ENCODE peak calls at places on chromosomes 12 and 14, in six cellular contexts. One of them, this sample, is unnamed.

GRCh38 chr12:72024613-72025012 is 86.0 kb downstream of the TPH2 start:
- DNase-seq in endothelial cell of umbilical vein: no peak
- DNase-seq in K562: no peak
- DNase-seq in A549: no peak
- DNase-seq in GM12878: no peak
- DNase-seq in HepG2: no peak
- DNase-seq in this sample: no peak

GRCh38 chr12:56160160-56160763 is 2.1 kb downstream of the MYL6 start:
- DNase-seq in endothelial cell of umbilical vein: peak; percentile 72
- DNase-seq in K562: no peak
- DNase-seq in A549: no peak
- DNase-seq in GM12878: no peak
- DNase-seq in HepG2: no peak
- DNase-seq in this sample: peak; percentile 29

GRCh38 chr14:59190372-59190771 is 1.9 kb downstream of the DAAM1 start:
- DNase-seq in endothelial cell of umbilical vein: no peak
- DNase-seq in K562: no peak
- DNase-seq in A549: peak; percentile 29
- DNase-seq in GM12878: no peak
- DNase-seq in HepG2: peak; percentile 24
- DNase-seq in this sample: peak; percentile 18

GRCh38 chr14:104913413-104913812 is 11.3 kb upstream of the PLD4 start:
- DNase-seq in endothelial cell of umbilical vein: no peak
- DNase-seq in K562: no peak
- DNase-seq in A549: no peak
- DNase-seq in GM12878: no peak
- DNase-seq in HepG2: no peak
- DNase-seq in this sample: no peak

GRCh38 chr14:63899953-63900352 is 47.1 kb downstream of the SYNE2 start:
- DNase-seq in endothelial cell of umbilical vein: no peak
- DNase-seq in K562: no peak
- DNase-seq in A549: no peak
- DNase-seq in GM12878: no peak
- DNase-seq in HepG2: no peak
- DNase-seq in this sample: peak; percentile 64

GRCh38 chr14:66507181-66507721 is 696 bp upstream of the GPHN start:
- DNase-seq in endothelial cell of umbilical vein: no peak
- DNase-seq in K562: no peak
- DNase-seq in A549: no peak
- DNase-seq in GM12878: no peak
- DNase-seq in HepG2: no peak
- DNase-seq in this sample: no peak

GRCh38 chr12:6890789-6891624 is 13.6 kb upstream of the LRRC23 start:
- DNase-seq in endothelial cell of umbilical vein: peak; percentile 98
- DNase-seq in K562: peak; percentile 91
- DNase-seq in A549: peak; percentile 99
- DNase-seq in GM12878: peak; percentile 86
- DNase-seq in HepG2: peak; percentile 88
- DNase-seq in this sample: peak; percentile 97

GRCh38 chr14:54675236-54676125 is 108.6 kb downstream of the SAMD4A start:
- DNase-seq in endothelial cell of umbilical vein: no peak
- DNase-seq in K562: no peak
- DNase-seq in A549: no peak
- DNase-seq in GM12878: no peak
- DNase-seq in HepG2: no peak
- DNase-seq in this sample: no peak

GRCh38 chr14:95252219-95252618 is 67.5 kb downstream of the CLMN start:
- DNase-seq in endothelial cell of umbilical vein: no peak
- DNase-seq in K562: no peak
- DNase-seq in A549: no peak
- DNase-seq in GM12878: no peak
- DNase-seq in HepG2: no peak
- DNase-seq in this sample: no peak

GRCh38 chr14:95253039-95253620 is 66.6 kb downstream of the CLMN start:
- DNase-seq in endothelial cell of umbilical vein: peak; percentile 29
- DNase-seq in K562: no peak
- DNase-seq in A549: peak; percentile 16
- DNase-seq in GM12878: no peak
- DNase-seq in HepG2: no peak
- DNase-seq in this sample: no peak

GRCh38 chr14:95248422-95248821 is 71.3 kb downstream of the CLMN start:
- DNase-seq in endothelial cell of umbilical vein: no peak
- DNase-seq in K562: no peak
- DNase-seq in A549: peak; percentile 40
- DNase-seq in GM12878: no peak
- DNase-seq in HepG2: no peak
- DNase-seq in this sample: no peak

GRCh38 chr14:95250936-95251335 is 68.8 kb downstream of the CLMN start:
- DNase-seq in endothelial cell of umbilical vein: peak; percentile 30
- DNase-seq in K562: no peak
- DNase-seq in A549: no peak
- DNase-seq in GM12878: no peak
- DNase-seq in HepG2: no peak
- DNase-seq in this sample: no peak

DNA sequence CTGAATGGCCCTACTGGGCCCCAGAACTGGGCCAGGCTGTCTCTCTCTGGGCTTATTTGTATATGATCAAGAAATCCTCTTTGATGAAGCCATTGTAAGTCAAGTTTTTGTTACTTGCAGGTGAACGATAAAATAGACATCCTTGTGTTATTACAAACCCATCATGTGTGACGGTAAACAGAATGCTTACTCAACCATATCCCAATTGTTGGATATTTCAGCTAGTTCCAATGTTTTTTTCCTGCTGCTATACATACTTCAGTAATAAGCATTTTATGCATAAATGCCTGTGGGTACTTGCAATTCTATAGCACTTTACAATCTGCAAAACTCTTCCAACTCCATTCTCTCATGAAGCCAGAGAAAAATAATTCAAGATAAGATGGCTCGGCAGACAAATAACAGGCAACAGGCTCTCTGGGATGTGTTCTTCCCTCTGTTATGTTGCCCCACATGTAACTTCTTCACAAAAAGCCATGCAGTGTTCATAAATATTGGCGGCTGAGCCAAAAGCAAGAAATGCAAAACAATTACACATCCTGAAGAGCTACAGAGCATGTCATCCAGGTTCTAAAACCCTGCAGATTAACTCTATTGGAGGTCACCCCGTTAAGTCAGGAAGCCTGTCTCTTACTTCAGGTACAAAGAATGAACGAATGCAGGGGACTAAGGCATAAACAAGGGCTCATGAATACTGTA is 69.4 kb downstream of the CLMN start:
- DNase-seq in endothelial cell of umbilical vein: no peak
- DNase-seq in K562: no peak
- DNase-seq in A549: no peak
- DNase-seq in GM12878: no peak
- DNase-seq in HepG2: no peak
- DNase-seq in this sample: no peak
- TF ChIP-seq MYC in endothelial cell of umbilical vein: no peak
- TF ChIP-seq MYC in K562: no peak
- TF ChIP-seq MYC in A549: no peak
- TF ChIP-seq MYC in GM12878: no peak
- TF ChIP-seq MYC in HepG2: no peak
- TF ChIP-seq MYC in this sample: no peak

DNA sequence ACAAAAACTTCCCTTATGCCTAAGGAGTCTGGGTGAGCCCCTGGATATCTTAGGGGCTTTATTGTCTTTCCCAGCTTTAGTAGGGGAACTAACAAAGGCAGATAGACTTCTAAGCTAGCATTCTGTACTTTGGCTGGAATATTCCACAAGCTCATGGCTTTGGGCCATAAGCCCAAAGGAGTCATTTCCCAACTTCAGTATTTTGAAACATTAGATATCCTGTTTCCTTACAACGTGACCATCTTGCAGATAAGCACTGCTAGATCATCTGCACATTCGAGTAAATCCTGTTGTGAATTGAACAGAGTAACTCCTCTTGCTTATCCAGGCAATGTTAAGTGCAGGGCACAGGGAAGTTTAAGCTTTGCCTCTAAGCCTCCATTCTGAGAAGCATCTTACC is 70.6 kb upstream of the ACTN1 start:
- DNase-seq in endothelial cell of umbilical vein: peak; percentile 96
- DNase-seq in K562: no peak
- DNase-seq in A549: no peak
- DNase-seq in GM12878: no peak
- DNase-seq in HepG2: peak; percentile 29
- DNase-seq in this sample: no peak
- TF ChIP-seq MYC in endothelial cell of umbilical vein: no peak
- TF ChIP-seq MYC in K562: no peak
- TF ChIP-seq MYC in A549: no peak
- TF ChIP-seq MYC in GM12878: no peak
- TF ChIP-seq MYC in HepG2: no peak
- TF ChIP-seq MYC in this sample: no peak

GRCh38 chr14:69039287-69039628 is 60.2 kb upstream of the ACTN1 start:
- DNase-seq in endothelial cell of umbilical vein: peak; percentile 78
- DNase-seq in K562: no peak
- DNase-seq in A549: peak; percentile 51
- DNase-seq in GM12878: no peak
- DNase-seq in HepG2: peak; percentile 71
- DNase-seq in this sample: no peak
- TF ChIP-seq MYC in endothelial cell of umbilical vein: no peak
- TF ChIP-seq MYC in K562: no peak
- TF ChIP-seq MYC in A549: no peak
- TF ChIP-seq MYC in GM12878: no peak
- TF ChIP-seq MYC in HepG2: no peak
- TF ChIP-seq MYC in this sample: no peak

GRCh38 chr12:106149096-106149784 is 10.5 kb upstream of the NUAK1 start:
- DNase-seq in endothelial cell of umbilical vein: peak; percentile 59
- DNase-seq in K562: peak; percentile 28
- DNase-seq in A549: peak; percentile 45
- DNase-seq in GM12878: no peak
- DNase-seq in HepG2: no peak
- DNase-seq in this sample: peak; percentile 37
- TF ChIP-seq MYC in endothelial cell of umbilical vein: no peak
- TF ChIP-seq MYC in K562: no peak
- TF ChIP-seq MYC in A549: no peak
- TF ChIP-seq MYC in GM12878: no peak
- TF ChIP-seq MYC in HepG2: no peak
- TF ChIP-seq MYC in this sample: no peak

GRCh38 chr12:58847876-58848600 is 72.3 kb downstream of the LRIG3 start:
- DNase-seq in endothelial cell of umbilical vein: peak; percentile 65
- DNase-seq in K562: no peak
- DNase-seq in A549: no peak
- DNase-seq in GM12878: no peak
- DNase-seq in HepG2: no peak
- DNase-seq in this sample: no peak
- TF ChIP-seq MYC in endothelial cell of umbilical vein: no peak
- TF ChIP-seq MYC in K562: no peak
- TF ChIP-seq MYC in A549: no peak
- TF ChIP-seq MYC in GM12878: no peak
- TF ChIP-seq MYC in HepG2: no peak
- TF ChIP-seq MYC in this sample: no peak

DNA sequence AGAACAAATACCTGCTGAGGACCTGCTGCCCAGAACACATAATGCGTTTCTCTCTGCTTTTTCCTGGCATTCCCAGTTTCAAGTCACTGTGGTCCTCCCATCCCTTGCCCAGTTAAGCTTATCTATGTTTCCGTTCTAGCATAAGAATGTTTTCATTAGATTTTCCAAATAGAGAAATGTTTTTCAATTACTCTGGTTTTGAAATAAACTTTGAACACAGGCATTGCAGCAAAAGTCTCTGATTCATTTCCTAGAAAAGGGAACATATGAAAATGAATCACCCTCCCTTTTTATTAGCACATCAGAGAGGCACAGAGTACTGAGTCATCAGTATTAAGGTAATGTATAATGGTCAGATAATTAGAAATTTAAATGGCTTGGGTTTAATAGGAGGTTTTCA is 201.1 kb upstream of the TMEM260 start:
- DNase-seq in endothelial cell of umbilical vein: peak; percentile 90
- DNase-seq in K562: no peak
- DNase-seq in A549: no peak
- DNase-seq in GM12878: no peak
- DNase-seq in HepG2: no peak
- DNase-seq in this sample: peak; percentile 10
- TF ChIP-seq MYC in endothelial cell of umbilical vein: no peak
- TF ChIP-seq MYC in K562: no peak
- TF ChIP-seq MYC in A549: no peak
- TF ChIP-seq MYC in GM12878: no peak
- TF ChIP-seq MYC in HepG2: no peak
- TF ChIP-seq MYC in this sample: no peak

DNA sequence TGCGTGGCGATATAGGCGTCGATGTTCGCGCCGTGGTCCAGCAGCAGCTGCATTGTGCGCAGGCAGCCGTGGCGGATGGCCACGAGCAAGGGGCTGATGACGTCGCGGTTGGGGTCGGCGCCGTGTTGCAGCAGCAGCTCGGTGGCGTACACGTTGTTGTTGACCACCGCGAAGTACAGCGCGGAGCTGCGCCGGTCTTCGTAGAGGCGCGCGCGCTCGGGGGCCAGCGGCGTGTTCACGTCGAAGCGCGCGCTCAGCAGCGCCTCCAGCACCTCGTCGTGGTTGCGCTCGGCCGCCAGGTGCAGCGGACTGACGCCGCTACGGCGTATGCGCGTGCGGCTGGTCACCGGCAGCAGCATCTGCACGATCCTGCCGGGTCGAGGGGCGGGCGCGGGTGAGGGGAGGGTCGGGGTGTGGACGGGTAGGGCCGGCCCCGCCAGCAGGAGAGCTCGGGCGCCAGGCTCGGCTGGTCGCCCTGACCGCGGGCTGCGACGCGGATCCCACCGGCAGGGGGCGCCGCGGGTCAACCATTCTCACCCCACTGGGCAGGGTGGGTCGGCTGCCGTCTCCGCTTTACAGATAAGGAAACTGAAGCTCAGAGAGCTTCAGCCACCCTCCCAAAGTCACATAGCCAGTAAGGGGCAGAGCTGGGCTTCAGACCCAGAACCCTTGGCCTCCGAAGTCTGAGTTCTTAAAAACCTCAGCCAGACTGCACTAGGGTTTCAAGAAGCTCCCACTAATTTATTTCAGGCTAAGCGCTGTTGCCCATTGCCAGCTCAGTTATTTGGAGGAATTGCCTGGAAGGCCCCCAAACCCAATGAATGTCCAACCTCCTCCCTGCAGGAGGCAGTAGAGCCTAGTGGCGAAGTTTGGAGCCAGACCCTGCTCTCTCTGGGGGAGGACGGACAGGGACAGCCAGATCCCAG is 12.4 kb downstream of the FAM181A start:
- DNase-seq in endothelial cell of umbilical vein: peak; percentile 53
- DNase-seq in K562: peak; percentile 68
- DNase-seq in A549: peak; percentile 81
- DNase-seq in GM12878: peak; percentile 25
- DNase-seq in HepG2: no peak
- DNase-seq in this sample: peak; percentile 81
- TF ChIP-seq MYC in endothelial cell of umbilical vein: no peak
- TF ChIP-seq MYC in K562: no peak
- TF ChIP-seq MYC in A549: no peak
- TF ChIP-seq MYC in GM12878: no peak
- TF ChIP-seq MYC in HepG2: peak; percentile 21
- TF ChIP-seq MYC in this sample: no peak

This sample was measured in NB4.